ENCODE peak calls at places on chromosome 1, in nine cellular contexts. Z, P, Y, W, O, E, T, A and D are unnamed samples.

GRCh38 chr1:162094271-162094670 is 24.8 kb downstream of the NOS1AP start:
- DNase-seq in T (peak; percentile 12), P (no peak), Y (no peak), O (no peak), E (no peak), A (no peak), W (no peak), Z (no peak), D (no peak)

GRCh38 chr1:86649618-86650017 is 54.8 kb upstream of the SH3GLB1 start:
- DNase-seq in O (no peak), W (no peak), E (no peak), Z (no peak), T (no peak), Y (no peak), A (no peak), P (no peak), D (no peak)

GRCh38 chr1:37602750-37603694 is 7.3 kb upstream of the GNL2 start:
- DNase-seq in T (peak; percentile 16), Z (peak; percentile 89), W (peak; percentile 55), E (peak; percentile 56), P (no peak), A (peak; percentile 22), O (peak; percentile 12), Y (peak; percentile 43), D (no peak)

GRCh38 chr1:243253211-243253926 is 1.7 kb downstream of the CEP170 start:
- DNase-seq in T (peak; percentile 37), Y (no peak), E (no peak), Z (no peak), W (peak; percentile 3), A (no peak), P (no peak), O (no peak), D (peak; percentile 83)

GRCh38 chr1:2050482-2050792 is 226 bp downstream of the PRKCZ start:
- DNase-seq in P (no peak), A (peak; percentile 37), Z (peak; percentile 55), W (no peak), Y (no peak), E (no peak), T (no peak), O (no peak), D (no peak)

GRCh38 chr1:191279266-191279800 is 801.7 kb upstream of the BRINP3 start:
- DNase-seq in W (no peak), Y (no peak), E (no peak), P (no peak), O (no peak), A (no peak), T (no peak), Z (no peak), D (no peak)

GRCh38 chr1:8431028-8431427 is 113.1 kb downstream of the SLC45A1 start:
- DNase-seq in A (no peak), E (no peak), P (no peak), Z (peak; percentile 57), Y (peak; percentile 39), T (no peak), W (no peak), O (no peak), D (no peak)

GRCh38 chr1:63408331-63408730 is 40.9 kb downstream of the ALG6 start:
- DNase-seq in Z (no peak), W (no peak), O (no peak), P (no peak), E (no peak), A (no peak), T (peak; percentile 91), Y (no peak), D (no peak)

GRCh38 chr1:90114521-90115141 is 119.7 kb downstream of the ZNF326 start:
- DNase-seq in P (no peak), O (no peak), T (peak; percentile 49), A (no peak), E (peak; percentile 65), Y (no peak), W (peak; percentile 6), Z (peak; percentile 83), D (no peak)

GRCh38 chr1:53370369-53370961 is 42.6 kb upstream of the LRP8 start:
- DNase-seq in T (no peak), A (no peak), P (peak; percentile 39), O (no peak), W (no peak), Z (no peak), E (no peak), Y (no peak), D (no peak)

GRCh38 chr1:159171688-159172501 is 480 bp downstream of the CADM3 start:
- DNase-seq in Z (peak; percentile 73), E (peak; percentile 57), T (no peak), O (no peak), Y (no peak), A (no peak), P (no peak), W (no peak), D (peak; percentile 73)
- H3K27me3 ChIP-seq in Z (peaks cover 12% of the 10 kb centered on the region), E (peaks cover 18% of the 10 kb centered on the region), T (peaks cover 23% of the 10 kb centered on the region), O (peaks cover 32% of the 10 kb centered on the region), Y (peaks cover 17% of the 10 kb centered on the region), A (peaks cover 27% of the 10 kb centered on the region), P (peaks cover 48% of the 10 kb centered on the region), W (peaks cover 11% of the 10 kb centered on the region), D (peaks cover 44% of the 10 kb centered on the region)

GRCh38 chr1:174818951-174819350 is 180.8 kb upstream of the CACYBP start:
- DNase-seq in O (no peak), Z (no peak), A (peak; percentile 40), W (no peak), P (no peak), E (no peak), Y (no peak), T (peak; percentile 41), D (no peak)

GRCh38 chr1:174818014-174818616 is 181.6 kb upstream of the CACYBP start:
- DNase-seq in P (no peak), O (no peak), Z (peak; percentile 6), E (no peak), T (no peak), A (no peak), Y (no peak), W (no peak), D (peak; percentile 32)

GRCh38 chr1:174812656-174813055 is 187.1 kb upstream of the CACYBP start:
- DNase-seq in O (no peak), A (no peak), E (no peak), Y (no peak), T (peak; percentile 28), W (no peak), P (no peak), Z (peak; percentile 30), D (no peak)

GRCh38 chr1:174815036-174815435 is 184.7 kb upstream of the CACYBP start:
- DNase-seq in A (no peak), T (peak; percentile 74), Y (no peak), P (no peak), W (no peak), O (no peak), Z (no peak), E (no peak), D (peak; percentile 35)

DNA sequence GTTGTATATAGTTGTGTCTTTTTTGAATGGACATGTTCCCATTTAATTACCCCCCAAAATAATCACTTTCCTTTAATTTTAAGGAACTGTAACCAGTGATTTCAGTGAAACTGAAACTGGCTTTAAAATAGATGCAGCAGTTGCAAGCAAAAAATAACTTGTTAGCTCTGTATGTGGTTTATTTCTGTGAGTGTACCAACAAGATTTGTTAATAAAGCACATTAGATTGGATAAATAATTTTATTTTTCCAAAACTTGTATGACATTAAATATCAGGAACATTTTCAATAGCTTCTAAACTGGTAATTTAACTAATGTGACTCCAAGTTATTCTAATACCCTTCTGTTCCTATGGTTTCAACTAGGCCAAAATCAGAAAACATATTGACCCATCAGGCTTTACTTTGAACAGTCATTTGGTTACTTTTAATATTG is 184.3 kb upstream of the CACYBP start:
- DNase-seq in T (no peak), E (no peak), P (no peak), O (no peak), W (no peak), Y (no peak), A (no peak), Z (no peak), D (peak; percentile 8)
- H3K27ac ChIP-seq in T (no peak overlapping the region), E (no peak overlapping the region), P (no peak overlapping the region), O (no peak overlapping the region), W (no peak overlapping the region), Y (no peak overlapping the region), A (no peak overlapping the region), Z (no peak overlapping the region), D (no peak overlapping the region)

GRCh38 chr1:40384887-40385286 is 11.4 kb downstream of the SMAP2 start:
- DNase-seq in O (no peak), W (no peak), E (no peak), A (no peak), Y (no peak), T (no peak), P (no peak), Z (no peak), D (no peak)

GRCh38 chr1:40384413-40384762 is 10.9 kb downstream of the SMAP2 start:
- DNase-seq in P (no peak), Y (no peak), O (no peak), T (no peak), Z (peak; percentile 9), W (no peak), E (peak; percentile 25), A (no peak), D (no peak)

GRCh38 chr1:40386796-40387195 is 13.3 kb downstream of the SMAP2 start:
- DNase-seq in Y (no peak), Z (no peak), O (no peak), A (no peak), E (no peak), W (no peak), T (no peak), P (no peak), D (no peak)

GRCh38 chr1:40386311-40386778 is 12.8 kb downstream of the SMAP2 start:
- DNase-seq in Y (no peak), T (no peak), O (no peak), A (no peak), P (no peak), E (no peak), W (no peak), Z (no peak), D (no peak)

DNA sequence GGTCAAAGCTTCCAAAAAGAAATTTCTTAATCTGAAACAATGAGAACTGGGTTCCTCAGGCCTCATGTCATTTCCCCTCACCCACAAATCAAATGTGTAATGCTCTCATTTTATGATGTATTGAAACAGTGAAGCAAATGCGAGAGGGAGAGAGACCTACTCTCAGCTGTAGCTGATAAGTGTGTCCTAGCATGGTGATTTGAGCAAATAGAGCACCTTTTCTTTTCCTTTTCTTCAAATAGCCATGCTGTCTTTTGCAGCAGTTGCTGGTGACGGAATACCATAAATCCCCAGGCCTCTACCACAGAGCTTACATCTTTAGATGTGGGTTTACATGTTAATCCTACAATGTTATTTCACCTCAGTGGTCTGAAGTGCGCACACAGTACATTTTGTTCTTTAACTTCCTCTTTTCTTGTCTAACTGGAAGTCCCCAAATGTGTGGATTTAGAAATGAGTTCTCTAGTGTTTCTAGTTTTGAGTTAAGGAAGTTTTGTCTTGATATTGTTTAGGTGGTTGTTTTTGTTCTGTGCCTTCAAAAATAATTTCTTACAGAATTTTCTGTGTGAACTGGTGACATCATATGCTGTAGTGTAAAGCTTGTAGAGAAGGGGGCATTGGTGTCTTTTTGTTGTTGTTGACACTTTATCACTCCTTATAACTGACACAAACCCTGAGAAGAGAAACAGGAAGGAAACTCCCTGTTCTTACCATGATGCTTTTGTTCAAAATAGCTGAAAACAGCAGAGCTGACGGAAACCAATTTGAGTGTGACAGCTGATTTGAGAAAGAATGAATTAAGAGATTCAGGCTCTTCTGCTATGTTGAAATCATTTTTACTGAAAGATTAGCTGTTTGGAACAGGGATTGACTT is 12.1 kb downstream of the SMAP2 start:
- DNase-seq in T (no peak), O (peak; percentile 69), Z (no peak), P (no peak), Y (peak; percentile 64), W (peak; percentile 93), A (no peak), E (peak; percentile 34), D (no peak)
- H3K4me3 ChIP-seq in T (no peak overlapping the region), O (peak overlapping the region; percentile 95), Z (no peak overlapping the region), P (no peak overlapping the region), Y (peak overlapping the region; percentile 50), W (peak overlapping the region; percentile 45), A (no peak overlapping the region), E (no peak overlapping the region), D (no peak overlapping the region)

GRCh38 chr1:984476-984814 is 2.6 kb upstream of the PERM1 start:
- DNase-seq in T (no peak), Y (no peak), E (no peak), P (no peak), Z (no peak), A (no peak), W (no peak), O (no peak), D (no peak)
- H3K27me3 ChIP-seq in T (peaks cover 5% of the 10 kb centered on the region), Y (no peaks in the 10 kb centered on the region), E (peaks cover 56% of the 10 kb centered on the region), P (peaks cover 23% of the 10 kb centered on the region), Z (peaks cover 55% of the 10 kb centered on the region), A (peaks cover 25% of the 10 kb centered on the region), W (peaks cover 2% of the 10 kb centered on the region), O (peaks cover 4% of the 10 kb centered on the region), D (peaks cover 5% of the 10 kb centered on the region)